ENCODE peak calls at places on chromosomes 6 and 20, in five cellular contexts. O, G, Q, L and N are unnamed samples.
A peak's percentile ranks its signal among the peaks of the same experiment; 100 is the strongest.

GRCh38 chr6:110552076-110552475 is 75.7 kb upstream of the SLC22A16 start:
- DNase-seq in G (no peak), L (no peak), O (no peak), Q (no peak), N (no peak)

GRCh38 chr20:60950547-60950946 is 301.5 kb upstream of the CDH4 start:
- DNase-seq in L (no peak), O (no peak), G (no peak), Q (no peak), N (no peak)

GRCh38 chr6:47187108-47187507 is 122.6 kb downstream of the TNFRSF21 start:
- DNase-seq in G (no peak), Q (no peak), O (no peak), L (no peak), N (no peak)

GRCh38 chr6:82178084-82178758 is 69.3 kb downstream of the IBTK start:
- DNase-seq in Q (no peak), G (peak; percentile 50), O (no peak), L (peak; percentile 41), N (peak; percentile 37)

GRCh38 chr20:9392892-9393857 is 121.2 kb upstream of the LAMP5 start:
- DNase-seq in G (peak; percentile 91), O (peak; percentile 33), L (peak; percentile 89), Q (no peak), N (peak; percentile 55)

GRCh38 chr6:15663057-15663638 is 320 bp upstream of the DTNBP1 start:
- DNase-seq in Q (no peak), G (peak; percentile 98), L (peak; percentile 97), O (no peak), N (peak; percentile 9)

GRCh38 chr20:536426-537012 is 7.1 kb downstream of the CSNK2A1 start:
- DNase-seq in G (no peak), L (no peak), Q (no peak), O (no peak), N (no peak)

GRCh38 chr20:5786930-5787826 is 37.0 kb downstream of the SHLD1 start:
- DNase-seq in Q (no peak), O (no peak), G (peak; percentile 33), L (peak; percentile 37), N (peak; percentile 68)

GRCh38 chr6:45109551-45109950 is 218.6 kb upstream of the RUNX2 start:
- DNase-seq in G (no peak), O (no peak), L (no peak), Q (no peak), N (no peak)

GRCh38 chr6:3086282-3086946 is 18.1 kb downstream of the RIPK1 start:
- DNase-seq in O (no peak), L (no peak), G (no peak), Q (no peak), N (no peak)

GRCh38 chr6:4021862-4022715 is 56.8 kb downstream of the FAM217A start:
- DNase-seq in Q (no peak), G (no peak), L (peak; percentile 4), O (no peak), N (no peak)

GRCh38 chr6:29887819-29888581 is 54.3 kb upstream of the HLA-A start:
- DNase-seq in O (peak; percentile 31), L (peak; percentile 51), G (peak; percentile 61), Q (peak; percentile 76), N (no peak)

GRCh38 chr6:10720229-10720959 is 2.5 kb upstream of the TMEM14C start:
- DNase-seq in L (no peak), G (peak; percentile 22), Q (peak; percentile 80), O (peak; percentile 14), N (no peak)

GRCh38 chr20:4569092-4569491 is 152.6 kb upstream of the PRND start:
- DNase-seq in G (no peak), O (no peak), Q (no peak), L (no peak), N (no peak)

GRCh38 chr6:20875369-20875963 is 341.2 kb downstream of the CDKAL1 start:
- DNase-seq in L (no peak), O (no peak), Q (no peak), G (peak; percentile 32), N (peak; percentile 32)

GRCh38 chr6:131636880-131637792 is at the start of gene ENPP3:
- DNase-seq in O (no peak), Q (no peak), L (no peak), G (peak; percentile 31), N (no peak)

GRCh38 chr6:137780447-137781034 is 86.5 kb upstream of the TNFAIP3 start:
- DNase-seq in O (no peak), L (no peak), G (no peak), Q (no peak), N (no peak)

GRCh38 chr6:129844118-129844891 is 16.8 kb downstream of the TMEM244 start:
- DNase-seq in O (no peak), L (peak; percentile 57), G (peak; percentile 34), Q (no peak), N (no peak)

GRCh38 chr20:57251344-57251743 is 15.1 kb downstream of the BMP7 start:
- DNase-seq in G (no peak), L (no peak), O (no peak), Q (no peak), N (no peak)

GRCh38 chr6:52788478-52788877 is 15.1 kb downstream of the GSTA1 start:
- DNase-seq in Q (no peak), G (no peak), O (no peak), L (no peak), N (no peak)